ENCODE peak calls at places on chromosomes 5 and 9, in five cellular contexts. X, U, O, L and N are unnamed samples.

GRCh38 chr9:95726756-95727155 is 148.7 kb upstream of the ERCC6L2 start:
- DNase-seq in X (peak), U (no peak), O (no peak), L (no peak), N (peak)

GRCh38 chr5:3659907-3660306 is 64.3 kb downstream of the IRX1 start:
- DNase-seq in X (no peak), U (no peak), O (no peak), L (no peak), N (no peak)

GRCh38 chr9:93612796-93613154 is 36.4 kb downstream of the PHF2 start:
- DNase-seq in X (no peak), U (no peak), O (no peak), L (no peak), N (no peak)

GRCh38 chr5:114362197-114362976 is 517 bp downstream of the KCNN2 start:
- DNase-seq in X (peak), U (no peak), O (no peak), L (no peak), N (no peak)

GRCh38 chr9:134514503-134514902 is 127.1 kb upstream of the COL5A1 start:
- DNase-seq in X (no peak), U (no peak), O (no peak), L (no peak), N (no peak)

GRCh38 chr9:30713279-30713678 is 1671.2 kb upstream of the ACO1 start:
- DNase-seq in X (no peak), U (no peak), O (no peak), L (no peak), N (no peak)

GRCh38 chr9:99559776-99560175 is 261.9 kb upstream of the NR4A3 start:
- DNase-seq in X (no peak), U (no peak), O (no peak), L (no peak), N (no peak)

GRCh38 chr9:110126986-110127864 is 80.7 kb downstream of the C9orf152 start:
- DNase-seq in X (peak), U (no peak), O (peak), L (no peak), N (peak)

GRCh38 chr5:93433422-93433821 is 147.6 kb downstream of the NR2F1-AS1 start:
- DNase-seq in X (peak), U (no peak), O (no peak), L (no peak), N (no peak)

GRCh38 chr5:173554989-173555705 is 61.3 kb downstream of the BOD1 start:
- DNase-seq in X (no peak), U (no peak), O (no peak), L (no peak), N (no peak)

GRCh38 chr5:144142030-144142825 is 28.2 kb downstream of the YIPF5 start:
- DNase-seq in X (peak), U (no peak), O (no peak), L (no peak), N (no peak)

GRCh38 chr5:13930721-13931246 is 13.7 kb downstream of the DNAH5 start:
- DNase-seq in X (no peak), U (no peak), O (no peak), L (no peak), N (no peak)

GRCh38 chr9:21383627-21384026 is 1.6 kb downstream of the IFNA2 start:
- DNase-seq in X (no peak), U (no peak), O (no peak), L (no peak), N (no peak)

GRCh38 chr5:128213340-128213739 is 129.8 kb downstream of the SLC12A2 start:
- DNase-seq in X (peak), U (peak), O (no peak), L (no peak), N (peak)

GRCh38 chr5:15959560-15960164 is 219.9 kb downstream of the MARCHF11 start:
- DNase-seq in X (no peak), U (no peak), O (no peak), L (no peak), N (no peak)

GRCh38 chr9:133371261-133371711 is 4.6 kb downstream of the SURF4 start:
- DNase-seq in X (peak), U (peak), O (no peak), L (peak), N (no peak)

GRCh38 chr5:145687943-145688342 is 147.2 kb downstream of the PRELID2 start:
- DNase-seq in X (no peak), U (no peak), O (no peak), L (no peak), N (no peak)

GRCh38 chr9:98129451-98129881 is 10.4 kb upstream of the TRIM14 start:
- DNase-seq in X (peak), U (no peak), O (no peak), L (no peak), N (no peak)

GRCh38 chr5:139638736-139639618 is 9.2 kb upstream of the CXXC5 start:
- DNase-seq in X (no peak), U (no peak), O (no peak), L (no peak), N (no peak)

GRCh38 chr9:134962065-134962997 is 44.6 kb upstream of the FCN1 start:
- DNase-seq in X (no peak), U (no peak), O (peak), L (no peak), N (no peak)

GRCh38 chr5:53858700-53859456 is 298.4 kb downstream of the NDUFS4 start:
- DNase-seq in X (no peak), U (no peak), O (no peak), L (no peak), N (no peak)

GRCh38 chr9:12811935-12812334 is 37.1 kb downstream of the LURAP1L start:
- DNase-seq in X (no peak), U (no peak), O (no peak), L (no peak), N (no peak)

GRCh38 chr5:54580997-54581741 is 63.6 kb downstream of the SNX18 start:
- DNase-seq in X (no peak), U (no peak), O (no peak), L (no peak), N (no peak)

GRCh38 chr9:86772289-86772982 is 174.9 kb downstream of the GAS1 start:
- DNase-seq in X (no peak), U (no peak), O (no peak), L (no peak), N (no peak)

GRCh38 chr9:107480386-107480789 is 9.2 kb downstream of the KLF4 start:
- DNase-seq in X (peak), U (no peak), O (peak), L (no peak), N (no peak)

GRCh38 chr5:122375801-122376200 is 63.8 kb downstream of the SNCAIP start:
- DNase-seq in X (no peak), U (no peak), O (no peak), L (no peak), N (no peak)

GRCh38 chr9:128788445-128788844 is 1.4 kb downstream of the TBC1D13 start:
- DNase-seq in X (no peak), U (no peak), O (no peak), L (no peak), N (no peak)

GRCh38 chr5:1673042-1673674 is 126.5 kb downstream of the MRPL36 start:
- DNase-seq in X (peak), U (no peak), O (no peak), L (no peak), N (no peak)

GRCh38 chr5:176743828-176744583 is 66.4 kb upstream of the UNC5A start:
- DNase-seq in X (no peak), U (no peak), O (no peak), L (no peak), N (no peak)

GRCh38 chr9:33225319-33226152 is 14.4 kb upstream of the SPINK4 start:
- DNase-seq in X (peak), U (peak), O (peak), L (peak), N (peak)

GRCh38 chr5:168076561-168076991 is 214.9 kb upstream of the WWC1 start:
- DNase-seq in X (peak), U (no peak), O (no peak), L (no peak), N (no peak)

GRCh38 chr5:9559965-9560364 is 14.1 kb upstream of the SEMA5A start:
- DNase-seq in X (no peak), U (no peak), O (no peak), L (no peak), N (no peak)

GRCh38 chr9:88460583-88461332 is 72.5 kb downstream of the SPIN1 start:
- DNase-seq in X (peak), U (peak), O (no peak), L (no peak), N (no peak)

GRCh38 chr5:80070338-80071056 is 35.3 kb downstream of the THBS4 start:
- DNase-seq in X (no peak), U (no peak), O (no peak), L (no peak), N (no peak)

GRCh38 chr9:130263601-130264413 is 1.8 kb upstream of the HMCN2 start:
- DNase-seq in X (no peak), U (no peak), O (peak), L (no peak), N (no peak)

GRCh38 chr5:92378961-92379611 is 996.0 kb upstream of the ARRDC3 start:
- DNase-seq in X (peak), U (no peak), O (no peak), L (no peak), N (no peak)

GRCh38 chr5:140114341-140115185 is 654 bp downstream of the PURA start:
- DNase-seq in X (peak), U (no peak), O (peak), L (no peak), N (peak)

GRCh38 chr5:73894860-73895259 is 268.9 kb downstream of the ARHGEF28 start:
- DNase-seq in X (no peak), U (no peak), O (no peak), L (no peak), N (no peak)